ENCODE peak calls at places on chromosomes 11 and 22, in six cellular contexts. Q, N, E, W, T and A are unnamed samples.

GRCh38 chr11:77506857-77507256 is 33.0 kb upstream of the PAK1 start:
- DNase-seq in Q (no peak), N (no peak), E (no peak), W (peak), T (no peak), A (no peak)

GRCh38 chr11:72741849-72742521 is 10.2 kb downstream of the ARAP1 start:
- DNase-seq in Q (no peak), N (no peak), E (no peak), W (no peak), T (no peak), A (no peak)

GRCh38 chr11:36790450-36790849 is 192.4 kb upstream of the RAG2 start:
- DNase-seq in Q (no peak), N (no peak), E (no peak), W (no peak), T (no peak), A (no peak)

GRCh38 chr11:102940714-102941588 is 14.6 kb downstream of the MMP13 start:
- DNase-seq in Q (no peak), N (no peak), E (peak), W (peak), T (peak), A (peak)

GRCh38 chr11:84215671-84216070 is 929.5 kb upstream of the CCDC90B start:
- DNase-seq in Q (no peak), N (no peak), E (no peak), W (no peak), T (no peak), A (no peak)

GRCh38 chr11:19595840-19596751 is 116.5 kb upstream of the NAV2 start:
- DNase-seq in Q (peak), N (no peak), E (peak), W (peak), T (no peak), A (peak)

GRCh38 chr11:94740083-94740974 is 27.8 kb upstream of the AMOTL1 start:
- DNase-seq in Q (peak), N (no peak), E (peak), W (peak), T (peak), A (peak)

GRCh38 chr22:32622004-32622761 is 147.6 kb downstream of the FBXO7 start:
- DNase-seq in Q (peak), N (no peak), E (peak), W (peak), T (peak), A (peak)

GRCh38 chr11:128551641-128552335 is 35.6 kb downstream of the ETS1 start:
- DNase-seq in Q (no peak), N (no peak), E (no peak), W (no peak), T (no peak), A (no peak)

GRCh38 chr11:8357505-8357888 is 93.8 kb upstream of the LMO1 start:
- DNase-seq in Q (no peak), N (no peak), E (no peak), W (no peak), T (no peak), A (no peak)

GRCh38 chr22:23216331-23217170 is 36.2 kb downstream of the BCR start:
- DNase-seq in Q (no peak), N (peak), E (no peak), W (no peak), T (no peak), A (no peak)

GRCh38 chr11:117187428-117187798 is 8.9 kb downstream of the SIDT2 start:
- DNase-seq in Q (no peak), N (no peak), E (no peak), W (no peak), T (peak), A (no peak)

GRCh38 chr22:42863349-42863911 is 6.4 kb upstream of the ARFGAP3 start:
- DNase-seq in Q (no peak), N (no peak), E (peak), W (peak), T (no peak), A (peak)

GRCh38 chr11:75240381-75241035 is at the start of gene TPBGL:
- DNase-seq in Q (no peak), N (no peak), E (no peak), W (peak), T (peak), A (no peak)

GRCh38 chr22:37817705-37818311 is 5.4 kb upstream of the GALR3 start:
- DNase-seq in Q (peak), N (peak), E (peak), W (peak), T (peak), A (peak)

GRCh38 chr11:62540804-62541671 is 5.6 kb downstream of the AHNAK start:
- DNase-seq in Q (peak), N (no peak), E (no peak), W (peak), T (no peak), A (no peak)

GRCh38 chr11:118321386-118322082 is 17.0 kb downstream of the CD3E start:
- DNase-seq in Q (no peak), N (no peak), E (no peak), W (no peak), T (no peak), A (no peak)

GRCh38 chr11:8327761-8328192 is 64.1 kb upstream of the LMO1 start:
- DNase-seq in Q (no peak), N (no peak), E (no peak), W (no peak), T (no peak), A (no peak)

GRCh38 chr11:67541198-67541597 is 18.0 kb upstream of the CABP2 start:
- DNase-seq in Q (no peak), N (no peak), E (no peak), W (no peak), T (no peak), A (no peak)

GRCh38 chr11:129652828-129653227 is 162.8 kb upstream of the TMEM45B start:
- DNase-seq in Q (no peak), N (no peak), E (no peak), W (peak), T (no peak), A (no peak)

GRCh38 chr11:71103266-71103665 is 149.1 kb downstream of the SHANK2 start:
- DNase-seq in Q (no peak), N (no peak), E (no peak), W (no peak), T (no peak), A (no peak)

GRCh38 chr11:67651976-67652895 is 1.7 kb upstream of the ACY3 start:
- DNase-seq in Q (no peak), N (no peak), E (no peak), W (no peak), T (peak), A (no peak)

GRCh38 chr11:114785820-114786219 is 107.5 kb downstream of the NXPE2 start:
- DNase-seq in Q (no peak), N (no peak), E (no peak), W (no peak), T (no peak), A (no peak)

GRCh38 chr11:14075118-14075601 is 112.6 kb downstream of the SPON1 start:
- DNase-seq in Q (no peak), N (peak), E (no peak), W (no peak), T (peak), A (peak)

GRCh38 chr11:34168642-34169051 is 63.2 kb downstream of the NAT10 start:
- DNase-seq in Q (no peak), N (no peak), E (peak), W (no peak), T (no peak), A (no peak)

GRCh38 chr11:36131719-36132349 is 157.4 kb downstream of the COMMD9 start:
- DNase-seq in Q (peak), N (peak), E (peak), W (peak), T (peak), A (peak)

GRCh38 chr11:10304495-10305261 is at the start of gene ADM:
- DNase-seq in Q (peak), N (no peak), E (peak), W (peak), T (peak), A (peak)

GRCh38 chr11:74311352-74311926 is at the start of gene P4HA3:
- DNase-seq in Q (peak), N (peak), E (peak), W (peak), T (peak), A (peak)

GRCh38 chr11:28815110-28815509 is 706.9 kb downstream of the METTL15 start:
- DNase-seq in Q (no peak), N (no peak), E (no peak), W (no peak), T (no peak), A (no peak)

GRCh38 chr11:36141161-36141560 is 148.1 kb downstream of the COMMD9 start:
- DNase-seq in Q (no peak), N (no peak), E (no peak), W (no peak), T (no peak), A (no peak)

GRCh38 chr11:129143335-129143734 is 48.8 kb downstream of the ARHGAP32 start:
- DNase-seq in Q (peak), N (no peak), E (peak), W (peak), T (no peak), A (peak)

GRCh38 chr11:23520226-23520960 is 660.1 kb upstream of the CCDC179 start:
- DNase-seq in Q (no peak), N (no peak), E (no peak), W (no peak), T (no peak), A (no peak)

GRCh38 chr22:43884600-43885318 is 7.1 kb downstream of the PNPLA5 start:
- DNase-seq in Q (peak), N (peak), E (peak), W (peak), T (peak), A (peak)

GRCh38 chr11:96311120-96311568 is 31.9 kb downstream of the MAML2 start:
- DNase-seq in Q (no peak), N (no peak), E (no peak), W (peak), T (no peak), A (peak)

GRCh38 chr11:11532574-11532973 is 89.2 kb downstream of the GALNT18 start:
- DNase-seq in Q (no peak), N (no peak), E (peak), W (no peak), T (no peak), A (no peak)

GRCh38 chr11:70668204-70669202 is 270.2 kb downstream of the CTTN start:
- DNase-seq in Q (no peak), N (no peak), E (peak), W (no peak), T (no peak), A (no peak)

GRCh38 chr11:92875473-92875872 is 94.0 kb upstream of the MTNR1B start:
- DNase-seq in Q (no peak), N (no peak), E (no peak), W (no peak), T (peak), A (no peak)

GRCh38 chr22:30694171-30694637 is 470 bp upstream of the OSBP2 start:
- DNase-seq in Q (no peak), N (peak), E (peak), W (peak), T (peak), A (peak)

GRCh38 chr22:24516301-24516737 is 21.2 kb downstream of the UPB1 start:
- DNase-seq in Q (peak), N (no peak), E (peak), W (peak), T (no peak), A (peak)

GRCh38 chr11:17770048-17770652 is 35.6 kb downstream of the KCNC1 start:
- DNase-seq in Q (no peak), N (no peak), E (no peak), W (no peak), T (peak), A (no peak)